ENCODE peak calls at places on chromosomes 13 and 19, in four cellular contexts. T, Q, V and K are unnamed samples.

GRCh38 chr19:13986348-13986904 is 19.7 kb downstream of the RFX1 start:
- DNase-seq in T (peak), Q (peak), V (no peak), K (no peak)

GRCh38 chr13:75219479-75220237 is 262.3 kb downstream of the TBC1D4 start:
- DNase-seq in T (peak), Q (peak), V (peak), K (peak)

GRCh38 chr19:41698746-41699230 is 9.6 kb upstream of the CEACAM5 start:
- DNase-seq in T (peak), Q (no peak), V (no peak), K (no peak)

GRCh38 chr13:32036131-32036695 is 4.6 kb downstream of the FRY start:
- DNase-seq in T (no peak), Q (no peak), V (no peak), K (no peak)

GRCh38 chr13:72424059-72424458 is 303.4 kb downstream of the MZT1 start:
- DNase-seq in T (no peak), Q (no peak), V (no peak), K (no peak)

GRCh38 chr13:27783111-27783510 is 9.2 kb upstream of the GSX1 start:
- DNase-seq in T (no peak), Q (no peak), V (no peak), K (no peak)

GRCh38 chr13:46546084-46546786 is 6.7 kb upstream of the LRCH1 start:
- DNase-seq in T (no peak), Q (no peak), V (no peak), K (no peak)

GRCh38 chr13:40172149-40172591 is 494.3 kb downstream of the FOXO1 start:
- DNase-seq in T (no peak), Q (no peak), V (no peak), K (no peak)

GRCh38 chr19:19820774-19821315 is 705 bp downstream of the ZNF506 start:
- DNase-seq in T (no peak), Q (no peak), V (no peak), K (no peak)

GRCh38 chr13:108964601-108965000 is 335.2 kb downstream of the MYO16 start:
- DNase-seq in T (no peak), Q (no peak), V (no peak), K (no peak)

GRCh38 chr19:39846678-39847486 is 703 bp upstream of the FBL start:
- DNase-seq in T (no peak), Q (no peak), V (no peak), K (no peak)

GRCh38 chr13:52127378-52127777 is 1.5 kb downstream of the NEK5 start:
- DNase-seq in T (no peak), Q (no peak), V (no peak), K (no peak)

GRCh38 chr19:47436712-47437401 is 17.5 kb upstream of the MEIS3 start:
- DNase-seq in T (peak), Q (peak), V (peak), K (peak)

GRCh38 chr19:55459551-55459949 is 1.9 kb downstream of the ISOC2 start:
- DNase-seq in T (no peak), Q (no peak), V (no peak), K (no peak)

GRCh38 chr13:66940113-66940512 is 290.0 kb downstream of the PCDH9 start:
- DNase-seq in T (no peak), Q (no peak), V (no peak), K (no peak)

GRCh38 chr19:6802336-6803035 is 30.0 kb downstream of the VAV1 start:
- DNase-seq in T (no peak), Q (peak), V (no peak), K (no peak)

GRCh38 chr13:102940143-102940542 is 94.3 kb downstream of the ERCC5 start:
- DNase-seq in T (no peak), Q (no peak), V (no peak), K (no peak)

GRCh38 chr13:84431646-84432045 is 549.4 kb upstream of the SLITRK1 start:
- DNase-seq in T (no peak), Q (no peak), V (no peak), K (no peak)

GRCh38 chr19:38400361-38400760 is 2.5 kb upstream of the FAM98C start:
- DNase-seq in T (no peak), Q (no peak), V (no peak), K (no peak)

GRCh38 chr13:49587311-49587847 is 2.0 kb upstream of the RCBTB1 start:
- DNase-seq in T (no peak), Q (no peak), V (no peak), K (no peak)

GRCh38 chr13:45178349-45179142 is 22.3 kb downstream of the KCTD4 start:
- DNase-seq in T (no peak), Q (no peak), V (no peak), K (no peak)

GRCh38 chr13:44293908-44294735 is 79.5 kb upstream of the SERP2 start:
- DNase-seq in T (no peak), Q (no peak), V (no peak), K (no peak)

GRCh38 chr13:89816404-89816803 is 1531.1 kb upstream of the MIR17HG start:
- DNase-seq in T (no peak), Q (no peak), V (no peak), K (no peak)

GRCh38 chr13:40191186-40191980 is 475.1 kb downstream of the FOXO1 start:
- DNase-seq in T (no peak), Q (no peak), V (no peak), K (no peak)

GRCh38 chr13:38421590-38422560 is 72.2 kb downstream of the UFM1 start:
- DNase-seq in T (no peak), Q (no peak), V (no peak), K (no peak)

GRCh38 chr13:63351533-63351932 is 1935.9 kb upstream of the PCDH20 start:
- DNase-seq in T (no peak), Q (no peak), V (no peak), K (no peak)

GRCh38 chr13:98576215-98576945 is 527 bp downstream of the STK24 start:
- DNase-seq in T (peak), Q (peak), V (no peak), K (no peak)

GRCh38 chr13:27353166-27353583 is 71.2 kb upstream of the GTF3A start:
- DNase-seq in T (no peak), Q (no peak), V (no peak), K (no peak)

GRCh38 chr19:43105496-43105895 is 23.0 kb upstream of the PSG2 start:
- DNase-seq in T (no peak), Q (no peak), V (no peak), K (no peak)

GRCh38 chr19:16457195-16457953 is 14.4 kb downstream of the EPS15L1 start:
- DNase-seq in T (no peak), Q (no peak), V (peak), K (peak)

GRCh38 chr13:22883961-22884360 is 296.8 kb upstream of the SGCG start:
- DNase-seq in T (no peak), Q (no peak), V (no peak), K (no peak)

GRCh38 chr13:32587774-32588165 is 1.5 kb downstream of the PDS5B start:
- DNase-seq in T (no peak), Q (no peak), V (no peak), K (no peak)

GRCh38 chr19:575527-576506 is 3.4 kb downstream of the BSG start:
- DNase-seq in T (peak), Q (no peak), V (no peak), K (no peak)

GRCh38 chr13:23888658-23889597 is at the start of gene MIPEP:
- DNase-seq in T (peak), Q (peak), V (peak), K (peak)

GRCh38 chr13:113499936-113500335 is 9.4 kb upstream of the DCUN1D2 start:
- DNase-seq in T (no peak), Q (no peak), V (no peak), K (no peak)

GRCh38 chr13:99382428-99383133 is 75.4 kb upstream of the GPR183 start:
- DNase-seq in T (no peak), Q (peak), V (no peak), K (no peak)

GRCh38 chr19:31023038-31023437 is 326.2 kb downstream of the TSHZ3 start:
- DNase-seq in T (no peak), Q (no peak), V (no peak), K (no peak)

GRCh38 chr13:30371649-30372265 is 50.5 kb upstream of the UBE2L5 start:
- DNase-seq in T (peak), Q (peak), V (no peak), K (no peak)

GRCh38 chr19:6241680-6242079 is 38.1 kb downstream of the MLLT1 start:
- DNase-seq in T (peak), Q (no peak), V (peak), K (peak)

GRCh38 chr13:38223093-38223492 is 126.6 kb upstream of the UFM1 start:
- DNase-seq in T (no peak), Q (no peak), V (no peak), K (no peak)